ENCODE peak calls at places on chromosomes 11 and 22, in five cellular contexts. K is tibial nerve, W is cardiac fibroblast, S is GM12865, G is caudate nucleus. C is an unnamed sample.

GRCh38 chr11:17263803-17264202 is 12.7 kb upstream of the NUCB2 start:
- DNase-seq in K (no peak), W (peak; percentile 63), S (no peak), G (no peak), C (no peak)

GRCh38 chr11:43579171-43579918 is 101.2 kb upstream of the HSD17B12 start:
- DNase-seq in K (no peak), W (peak; percentile 44), S (peak; percentile 46), G (no peak), C (no peak)

GRCh38 chr22:42680648-42681047 is 31.5 kb upstream of the CYB5R3 start:
- DNase-seq in K (no peak), W (peak; percentile 99), S (no peak), G (no peak), C (no peak)

GRCh38 chr11:17013548-17014320 is 480 bp downstream of the PLEKHA7 start:
- DNase-seq in K (no peak), W (no peak), S (no peak), G (no peak), C (no peak)

GRCh38 chr11:2647953-2648352 is 51.8 kb downstream of the KCNQ1OT1 start:
- DNase-seq in K (no peak), W (no peak), S (no peak), G (no peak), C (no peak)

GRCh38 chr22:36454916-36455570 is 26.4 kb downstream of the TXN2 start:
- DNase-seq in K (peak; percentile 79), W (peak; percentile 82), S (peak; percentile 97), G (peak; percentile 56), C (peak; percentile 59)

GRCh38 chr22:46090051-46090591 is 60.2 kb upstream of the PPARA start:
- DNase-seq in K (no peak), W (peak; percentile 55), S (no peak), G (no peak), C (no peak)

GRCh38 chr11:32328392-32328791 is 106.9 kb downstream of the WT1 start:
- DNase-seq in K (no peak), W (no peak), S (no peak), G (no peak), C (no peak)

GRCh38 chr11:62925745-62926668 is 4.8 kb upstream of the CHRM1 start:
- DNase-seq in K (no peak), W (no peak), S (no peak), G (no peak), C (no peak)

GRCh38 chr11:45930031-45930794 is 7.8 kb downstream of the LARGE2 start:
- DNase-seq in K (no peak), W (no peak), S (peak; percentile 96), G (no peak), C (no peak)

GRCh38 chr11:121330614-121331435 is 38.3 kb downstream of the SC5D start:
- DNase-seq in K (no peak), W (no peak), S (no peak), G (no peak), C (no peak)

GRCh38 chr11:67289226-67289650 is at the start of gene ANKRD13D:
- DNase-seq in K (no peak), W (no peak), S (no peak), G (no peak), C (no peak)

GRCh38 chr11:122843281-122844150 is 5.2 kb downstream of the CRTAM start:
- DNase-seq in K (no peak), W (no peak), S (peak; percentile 49), G (no peak), C (no peak)

GRCh38 chr11:130312046-130312445 is 2.7 kb downstream of the ZBTB44 start:
- DNase-seq in K (no peak), W (no peak), S (no peak), G (no peak), C (no peak)

GRCh38 chr22:49464024-49464423 is 363.6 kb downstream of the BRD1 start:
- DNase-seq in K (no peak), W (no peak), S (no peak), G (no peak), C (no peak)

GRCh38 chr11:75190652-75191329 is 39.9 kb downstream of the SLCO2B1 start:
- DNase-seq in K (no peak), W (no peak), S (no peak), G (no peak), C (no peak)

GRCh38 chr11:47551086-47551485 is 1.8 kb downstream of the CELF1 start:
- DNase-seq in K (no peak), W (peak; percentile 44), S (peak; percentile 65), G (no peak), C (no peak)

GRCh38 chr11:10881892-10882291 is 24.0 kb upstream of the ZBED5 start:
- DNase-seq in K (no peak), W (no peak), S (no peak), G (no peak), C (no peak)

C was measured in substantia nigra.